ENCODE peak calls at places on chromosome 11, in eight cellular contexts. H is lung, U is GM04504, J is endodermal cell, N is pancreas, O is A673, P is M059J, W is fibroblast of the aortic adventitia. E is an unnamed sample.

GRCh38 chr11:9992306-9992705 is 301.7 kb downstream of the SBF2 start:
- DNase-seq in J (no peak), P (no peak), W (no peak), H (no peak), N (no peak), O (no peak), U (no peak), E (no peak)

GRCh38 chr11:86941871-86942208 is 13.4 kb downstream of the FZD4 start:
- DNase-seq in N (no peak), P (no peak), O (peak; percentile 49), H (no peak), J (no peak), U (no peak), W (peak; percentile 48), E (no peak)

GRCh38 chr11:78314753-78315152 is 102.9 kb downstream of the GAB2 start:
- DNase-seq in H (no peak), P (no peak), O (no peak), N (no peak), W (no peak), J (no peak), U (no peak), E (no peak)

GRCh38 chr11:31387379-31387778 is 17.7 kb downstream of the DNAJC24 start:
- DNase-seq in U (peak; percentile 35), H (no peak), O (no peak), W (no peak), J (no peak), N (no peak), P (no peak), E (no peak)

GRCh38 chr11:17272823-17273222 is 3.7 kb upstream of the NUCB2 start:
- DNase-seq in U (no peak), H (no peak), W (no peak), P (peak; percentile 24), J (no peak), N (no peak), O (no peak), E (no peak)

GRCh38 chr11:110251837-110252236 is 44.6 kb downstream of the RDX start:
- DNase-seq in O (peak; percentile 21), H (no peak), N (peak; percentile 33), U (peak; percentile 25), J (no peak), W (peak; percentile 76), P (peak; percentile 95), E (no peak)

GRCh38 chr11:114111369-114112042 is 52.0 kb downstream of the ZBTB16 start:
- DNase-seq in N (no peak), U (no peak), P (no peak), J (no peak), W (no peak), H (no peak), O (peak; percentile 19), E (no peak)

GRCh38 chr11:16805942-16806341 is 67.5 kb downstream of the C11orf58 start:
- DNase-seq in U (no peak), W (no peak), O (no peak), H (no peak), P (no peak), N (no peak), J (no peak), E (no peak)

GRCh38 chr11:37724305-37724704 is 1126.3 kb upstream of the RAG2 start:
- DNase-seq in N (no peak), W (no peak), O (no peak), J (no peak), U (no peak), P (no peak), H (no peak), E (no peak)

GRCh38 chr11:34552270-34552669 is 38.7 kb upstream of the ELF5 start:
- DNase-seq in N (no peak), U (no peak), J (no peak), P (no peak), H (no peak), W (no peak), O (no peak), E (no peak)

GRCh38 chr11:74574563-74574962 is 17.8 kb upstream of the POLD3 start:
- DNase-seq in J (no peak), W (no peak), H (no peak), P (no peak), U (no peak), O (no peak), N (no peak), E (no peak)

GRCh38 chr11:46977940-46978595 is 41.5 kb downstream of the CSTPP1 start:
- DNase-seq in P (peak; percentile 25), N (no peak), W (no peak), H (no peak), O (no peak), U (no peak), J (no peak), E (no peak)

GRCh38 chr11:128518493-128519207 is 68.7 kb downstream of the ETS1 start:
- DNase-seq in P (peak; percentile 56), U (no peak), H (no peak), N (no peak), W (no peak), J (no peak), O (no peak), E (no peak)

GRCh38 chr11:1873048-1873812 is 18.5 kb downstream of the PRR33 start:
- DNase-seq in N (peak; percentile 15), W (peak; percentile 60), H (no peak), U (no peak), J (no peak), P (peak; percentile 58), O (peak; percentile 6), E (no peak)